ENCODE peak calls at places on chromosomes 5 and 9, in five cellular contexts. One of them, this sample, is unnamed. For H3K4me1, the result is how much of the 10 kb centered on the place peaks cover.

GRCh38 chr9:16048129-16048528 is 495.3 kb downstream of the CCDC171 start:
- DNase-seq in A549: no peak
- DNase-seq in stomach: no peak
- DNase-seq in colonic mucosa: no peak
- DNase-seq in sigmoid colon: no peak
- DNase-seq in this sample: peak

GRCh38 chr9:133286523-133286922 is 11.5 kb upstream of the ABO start:
- DNase-seq in A549: no peak
- DNase-seq in colonic mucosa: no peak
- DNase-seq in sigmoid colon: no peak
- DNase-seq in stomach: no peak
- DNase-seq in this sample: no peak

GRCh38 chr5:107669543-107670027 is 1.2 kb downstream of the EFNA5 start:
- DNase-seq in sigmoid colon: peak
- DNase-seq in A549: peak
- DNase-seq in stomach: peak
- DNase-seq in colonic mucosa: peak
- DNase-seq in this sample: no peak

GRCh38 chr5:94243612-94244011 is 374.8 kb downstream of the KIAA0825 start:
- DNase-seq in A549: no peak
- DNase-seq in sigmoid colon: no peak
- DNase-seq in colonic mucosa: no peak
- DNase-seq in stomach: no peak
- DNase-seq in this sample: no peak

GRCh38 chr9:111938427-111938800 is 41.8 kb downstream of the UGCG start:
- DNase-seq in colonic mucosa: no peak
- DNase-seq in stomach: no peak
- DNase-seq in sigmoid colon: no peak
- DNase-seq in A549: no peak
- DNase-seq in this sample: no peak

GRCh38 chr5:52709171-52709925 is 78.4 kb upstream of the ITGA1 start:
- DNase-seq in stomach: no peak
- DNase-seq in sigmoid colon: no peak
- DNase-seq in colonic mucosa: no peak
- DNase-seq in A549: no peak
- DNase-seq in this sample: no peak

GRCh38 chr5:150409638-150410523 is 2.8 kb downstream of the CD74 start:
- DNase-seq in stomach: peak
- DNase-seq in sigmoid colon: peak
- DNase-seq in A549: peak
- DNase-seq in colonic mucosa: peak
- DNase-seq in this sample: peak

GRCh38 chr9:110316255-110316921 is 21.3 kb downstream of the TXNDC8 start:
- DNase-seq in sigmoid colon: no peak
- DNase-seq in A549: no peak
- DNase-seq in colonic mucosa: no peak
- DNase-seq in stomach: no peak
- DNase-seq in this sample: no peak

GRCh38 chr9:90107021-90107771 is 502.4 kb downstream of the GADD45G start:
- DNase-seq in A549: peak
- DNase-seq in colonic mucosa: peak
- DNase-seq in sigmoid colon: peak
- DNase-seq in stomach: peak
- DNase-seq in this sample: no peak

GRCh38 chr5:20128346-20128745 is 140.3 kb upstream of the CDH18 start:
- DNase-seq in A549: no peak
- DNase-seq in sigmoid colon: no peak
- DNase-seq in stomach: no peak
- DNase-seq in colonic mucosa: no peak
- DNase-seq in this sample: no peak

GRCh38 chr9:95351051-95351450 is 33.5 kb upstream of the FANCC start:
- DNase-seq in stomach: no peak
- DNase-seq in A549: no peak
- DNase-seq in sigmoid colon: no peak
- DNase-seq in colonic mucosa: no peak
- DNase-seq in this sample: no peak

GRCh38 chr9:126516936-126517750 is 96.6 kb upstream of the LMX1B start:
- DNase-seq in sigmoid colon: no peak
- DNase-seq in A549: peak
- DNase-seq in stomach: no peak
- DNase-seq in colonic mucosa: no peak
- DNase-seq in this sample: peak

GRCh38 chr5:84228266-84228665 is 156.4 kb downstream of the EDIL3 start:
- DNase-seq in colonic mucosa: no peak
- DNase-seq in sigmoid colon: no peak
- DNase-seq in stomach: no peak
- DNase-seq in A549: no peak
- DNase-seq in this sample: no peak

GRCh38 chr5:60649288-60649917 is 50.6 kb downstream of the DEPDC1B start:
- DNase-seq in sigmoid colon: no peak
- DNase-seq in colonic mucosa: no peak
- DNase-seq in stomach: no peak
- DNase-seq in A549: peak
- DNase-seq in this sample: no peak

GRCh38 chr9:125262217-125262991 is 778 bp downstream of the GAPVD1 start:
- DNase-seq in stomach: no peak
- DNase-seq in sigmoid colon: no peak
- DNase-seq in A549: no peak
- DNase-seq in colonic mucosa: no peak
- DNase-seq in this sample: no peak

GRCh38 chr5:2680979-2681378 is 70.5 kb downstream of the IRX2 start:
- DNase-seq in stomach: no peak
- DNase-seq in A549: no peak
- DNase-seq in sigmoid colon: no peak
- DNase-seq in colonic mucosa: no peak
- DNase-seq in this sample: no peak

GRCh38 chr9:100064872-100065581 is 33.8 kb downstream of the ERP44 start:
- DNase-seq in sigmoid colon: no peak
- DNase-seq in A549: no peak
- DNase-seq in stomach: no peak
- DNase-seq in colonic mucosa: no peak
- DNase-seq in this sample: no peak

GRCh38 chr5:68405026-68405684 is 189.6 kb downstream of the PIK3R1 start:
- DNase-seq in A549: peak
- DNase-seq in sigmoid colon: no peak
- DNase-seq in colonic mucosa: peak
- DNase-seq in stomach: no peak
- DNase-seq in this sample: no peak

GRCh38 chr9:136133191-136133958 is 14.7 kb upstream of the TMEM250 start:
- DNase-seq in colonic mucosa: no peak
- DNase-seq in sigmoid colon: no peak
- DNase-seq in stomach: no peak
- DNase-seq in A549: peak
- DNase-seq in this sample: peak

DNA sequence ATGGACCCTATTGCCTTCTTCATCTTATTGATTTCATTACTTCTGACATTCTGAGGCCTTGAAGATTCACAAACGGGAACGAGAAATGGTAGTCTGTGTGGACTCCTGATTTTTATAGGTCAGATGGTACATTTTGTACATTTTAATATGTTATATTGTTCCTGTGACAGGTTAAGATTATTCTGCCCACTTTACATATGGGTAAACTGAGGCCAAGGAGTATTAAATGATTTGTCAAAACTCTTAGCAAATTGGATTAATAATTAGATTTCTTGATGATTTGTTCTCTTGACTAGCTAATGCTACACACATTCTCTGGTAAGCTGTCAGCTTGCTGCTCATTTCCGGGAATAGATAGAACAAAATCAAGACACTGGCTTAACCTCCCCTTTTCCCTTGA is 1.9 kb downstream of the FAM53C start:
- DNase-seq in sigmoid colon: no peak
- DNase-seq in colonic mucosa: no peak
- DNase-seq in stomach: no peak
- DNase-seq in A549: no peak
- DNase-seq in this sample: no peak
- H3K27ac ChIP-seq in sigmoid colon: peak
- H3K27ac ChIP-seq in colonic mucosa: no peak
- H3K27ac ChIP-seq in stomach: peak
- H3K27ac ChIP-seq in A549: no peak
- H3K27ac ChIP-seq in this sample: no peak

DNA sequence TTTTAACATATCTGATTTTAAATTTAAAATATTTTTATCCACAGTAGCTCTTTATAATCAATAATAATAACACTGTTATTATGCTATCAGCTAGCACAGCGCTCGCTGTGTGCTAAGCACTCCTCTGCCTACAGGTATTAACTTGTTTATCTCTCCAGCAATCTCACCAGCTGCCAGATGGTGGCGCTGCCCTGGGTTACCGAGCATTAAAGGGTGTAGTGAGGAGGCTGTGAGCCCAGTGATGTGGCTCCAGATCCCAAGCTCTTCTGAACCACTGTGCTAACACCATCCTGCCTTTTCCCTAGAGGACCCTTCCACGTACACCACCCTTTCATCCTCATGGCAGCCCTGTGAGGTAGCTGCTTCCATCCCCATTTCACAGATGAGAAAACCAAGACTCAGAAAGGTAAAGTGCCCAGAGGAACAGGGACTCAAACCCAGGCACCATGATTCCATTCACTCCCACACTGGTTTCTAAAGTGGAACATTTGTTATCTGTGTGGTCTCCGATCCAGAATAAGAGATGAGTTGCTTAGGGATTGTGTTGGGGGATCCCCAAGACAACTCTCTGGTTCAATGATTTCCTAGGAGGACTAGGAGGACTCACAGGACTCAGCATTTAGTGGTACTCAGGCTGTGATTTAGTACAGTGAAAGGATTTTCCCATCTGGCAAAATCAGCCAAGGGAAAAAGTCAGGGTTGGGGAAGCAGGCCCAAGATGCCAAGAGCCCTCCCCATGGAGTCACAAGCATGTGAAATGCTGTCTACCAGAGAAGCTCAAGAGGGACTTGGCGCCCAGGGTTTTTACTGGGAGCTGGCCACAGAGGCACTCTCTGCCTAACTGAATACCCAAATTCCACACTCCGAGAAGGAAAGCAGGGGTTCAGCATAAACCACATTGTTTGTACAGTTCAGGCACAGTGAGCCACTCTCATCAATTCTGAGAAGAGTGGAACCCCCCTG is 7.0 kb downstream of the IGFBPL1 start:
- DNase-seq in stomach: peak
- DNase-seq in A549: peak
- DNase-seq in colonic mucosa: peak
- DNase-seq in sigmoid colon: peak
- DNase-seq in this sample: peak
- TF ChIP-seq CTCF in stomach: no peak
- TF ChIP-seq CTCF in A549: peak
- TF ChIP-seq CTCF in colonic mucosa: peak
- TF ChIP-seq CTCF in sigmoid colon: no peak
- TF ChIP-seq CTCF in this sample: peak

GRCh38 chr9:87519415-87519989 is 21.8 kb downstream of the DAPK1 start:
- DNase-seq in sigmoid colon: no peak
- DNase-seq in A549: no peak
- DNase-seq in colonic mucosa: no peak
- DNase-seq in stomach: no peak
- DNase-seq in this sample: peak

GRCh38 chr9:87516931-87517300 is 19.2 kb downstream of the DAPK1 start:
- DNase-seq in colonic mucosa: no peak
- DNase-seq in A549: no peak
- DNase-seq in stomach: no peak
- DNase-seq in sigmoid colon: no peak
- DNase-seq in this sample: peak

GRCh38 chr9:87517732-87518131 is 20.1 kb downstream of the DAPK1 start:
- DNase-seq in colonic mucosa: no peak
- DNase-seq in A549: no peak
- DNase-seq in sigmoid colon: no peak
- DNase-seq in stomach: no peak
- DNase-seq in this sample: no peak

GRCh38 chr9:87520172-87520683 is 22.6 kb downstream of the DAPK1 start:
- DNase-seq in colonic mucosa: no peak
- DNase-seq in sigmoid colon: no peak
- DNase-seq in stomach: no peak
- DNase-seq in A549: no peak
- DNase-seq in this sample: peak

GRCh38 chr9:87518702-87519335 is 21.2 kb downstream of the DAPK1 start:
- DNase-seq in A549: no peak
- DNase-seq in stomach: peak
- DNase-seq in sigmoid colon: peak
- DNase-seq in colonic mucosa: peak
- DNase-seq in this sample: no peak
- H3K4me1 ChIP-seq in A549: under half
- H3K4me1 ChIP-seq in stomach: half or more
- H3K4me1 ChIP-seq in sigmoid colon: half or more
- H3K4me1 ChIP-seq in colonic mucosa: under half
- H3K4me1 ChIP-seq in this sample: under half

DNA sequence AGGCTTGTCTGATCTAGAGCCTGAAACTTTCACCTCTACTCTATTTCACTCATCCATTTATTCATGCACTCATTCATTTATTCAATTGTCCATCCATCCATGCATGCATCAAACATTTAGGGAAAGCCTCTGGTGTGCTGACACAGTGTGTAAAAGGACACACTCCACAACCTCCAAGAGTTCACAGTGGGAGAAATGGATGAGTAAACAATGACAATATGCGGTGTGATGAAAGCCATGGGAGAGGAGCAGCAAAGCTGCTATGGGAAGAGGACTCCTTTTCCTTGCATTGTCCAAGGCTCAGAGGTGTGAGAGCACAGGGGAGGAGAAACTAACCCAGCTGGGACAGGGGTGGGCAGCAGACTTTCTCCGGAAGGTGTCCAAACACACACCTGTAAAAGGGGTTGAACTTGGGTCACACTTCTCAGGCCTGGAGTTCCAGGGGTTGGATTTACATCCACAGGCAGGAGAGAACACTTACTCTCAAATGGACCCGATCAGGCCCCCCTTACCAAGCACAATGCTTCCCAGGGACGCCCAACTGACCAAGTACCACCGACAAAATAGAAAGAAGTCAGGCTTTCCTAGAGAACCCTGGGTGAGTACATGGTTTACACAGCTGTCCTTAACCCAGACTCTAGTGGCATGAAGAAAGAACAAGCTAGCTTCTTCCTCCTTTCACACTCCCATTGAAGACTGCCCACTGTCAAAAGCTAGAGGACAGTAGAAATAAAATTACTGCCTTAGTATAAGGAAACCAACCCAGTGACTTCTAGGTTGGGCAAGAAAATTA is 21.3 kb upstream of the PFDN1 start:
- DNase-seq in stomach: no peak
- DNase-seq in colonic mucosa: no peak
- DNase-seq in A549: no peak
- DNase-seq in sigmoid colon: no peak
- DNase-seq in this sample: peak
- H3K27ac ChIP-seq in stomach: peak
- H3K27ac ChIP-seq in colonic mucosa: no peak
- H3K27ac ChIP-seq in A549: peak
- H3K27ac ChIP-seq in sigmoid colon: peak
- H3K27ac ChIP-seq in this sample: no peak

GRCh38 chr5:159510282-159510681 is 180.0 kb upstream of the IL12B start:
- DNase-seq in A549: no peak
- DNase-seq in colonic mucosa: peak
- DNase-seq in sigmoid colon: no peak
- DNase-seq in stomach: no peak
- DNase-seq in this sample: peak
- TF ChIP-seq CTCF in A549: no peak
- TF ChIP-seq CTCF in colonic mucosa: no peak
- TF ChIP-seq CTCF in sigmoid colon: no peak
- TF ChIP-seq CTCF in stomach: no peak
- TF ChIP-seq CTCF in this sample: peak